ENCODE peak calls at places on chromosomes 6 and 20, in six cellular contexts. T is bronchial epithelial cell, K is hepatocyte, Y is GM12865, N is fibroblast of lung, C is astrocyte of the spinal cord. S is an unnamed sample.

GRCh38 chr6:143700684-143701342 is 23.0 kb downstream of the PHACTR2 start:
- DNase-seq in C (peak), T (no peak), N (peak), K (no peak), Y (no peak), S (no peak)

GRCh38 chr20:5397418-5397817 is 80.7 kb upstream of the PROKR2 start:
- DNase-seq in Y (no peak), K (no peak), N (no peak), C (peak), T (peak), S (peak)

GRCh38 chr20:62618622-62619529 is 23.4 kb upstream of the SLCO4A1 start:
- DNase-seq in N (no peak), Y (peak), C (no peak), K (no peak), T (no peak), S (no peak)

GRCh38 chr20:13588049-13588448 is 50.7 kb downstream of the TASP1 start:
- DNase-seq in N (no peak), K (no peak), Y (no peak), C (no peak), T (no peak), S (no peak)

GRCh38 chr6:39617520-39617919 is 107.7 kb downstream of the KIF6 start:
- DNase-seq in N (no peak), Y (no peak), T (no peak), C (no peak), K (no peak), S (no peak)

GRCh38 chr20:32965581-32966373 is 38.5 kb downstream of the SUN5 start:
- DNase-seq in C (no peak), N (no peak), T (no peak), K (no peak), Y (no peak), S (no peak)

GRCh38 chr6:20866940-20867630 is 332.8 kb downstream of the CDKAL1 start:
- DNase-seq in N (peak), C (peak), T (peak), Y (no peak), K (no peak), S (peak)

GRCh38 chr6:105680131-105680530 is 277.2 kb upstream of the PREP start:
- DNase-seq in T (peak), Y (no peak), C (no peak), N (no peak), K (no peak), S (peak)

GRCh38 chr6:134235937-134236751 is 81.8 kb downstream of the SGK1 start:
- DNase-seq in K (no peak), N (peak), T (peak), C (peak), Y (peak), S (peak)

GRCh38 chr20:36408219-36408618 is 102.1 kb downstream of the DLGAP4 start:
- DNase-seq in C (no peak), N (peak), K (peak), Y (no peak), T (peak), S (peak)

GRCh38 chr20:64077094-64077493 is 2.2 kb downstream of the RGS19 start:
- DNase-seq in N (no peak), Y (peak), C (no peak), K (no peak), T (no peak), S (no peak)

GRCh38 chr6:38533064-38533463 is 106.7 kb downstream of the BTBD9 start:
- DNase-seq in N (no peak), C (no peak), K (no peak), Y (no peak), T (no peak), S (no peak)

GRCh38 chr6:7235712-7236311 is 77.2 kb downstream of the SSR1 start:
- DNase-seq in K (no peak), N (no peak), T (no peak), Y (no peak), C (no peak), S (peak)

GRCh38 chr6:46490425-46491200 is 636 bp downstream of the RCAN2 start:
- DNase-seq in Y (no peak), N (no peak), T (no peak), K (peak), C (no peak), S (no peak)

GRCh38 chr20:13526551-13526950 is 112.2 kb downstream of the TASP1 start:
- DNase-seq in K (no peak), Y (no peak), N (no peak), C (no peak), T (peak), S (peak)

GRCh38 chr6:112804638-112805330 is 457.7 kb downstream of the RFPL4B start:
- DNase-seq in T (no peak), Y (no peak), K (no peak), C (no peak), N (no peak), S (no peak)

GRCh38 chr6:163308629-163309276 is 105.8 kb upstream of the QKI start:
- DNase-seq in N (no peak), Y (no peak), K (no peak), C (no peak), T (peak), S (peak)

GRCh38 chr6:168116446-168116974 is 37.5 kb upstream of the FRMD1 start:
- DNase-seq in Y (no peak), T (no peak), N (no peak), C (no peak), K (no peak), S (no peak)

GRCh38 chr20:11686900-11687543 is 230.7 kb upstream of the BTBD3 start:
- DNase-seq in T (no peak), K (peak), Y (no peak), N (peak), C (peak), S (no peak)

GRCh38 chr6:27966044-27966443 is 9.0 kb downstream of the OR2B6 start:
- DNase-seq in Y (peak), T (no peak), C (no peak), K (no peak), N (no peak), S (no peak)

GRCh38 chr20:45963059-45964011 is 8.7 kb downstream of the ZNF335 start:
- DNase-seq in K (peak), Y (peak), N (peak), C (peak), T (peak), S (peak)

GRCh38 chr6:25934181-25934580 is 3.7 kb upstream of the SLC17A2 start:
- DNase-seq in K (no peak), N (no peak), T (no peak), C (no peak), Y (no peak), S (no peak)

GRCh38 chr6:112232845-112233256 is 21.5 kb downstream of the LAMA4 start:
- DNase-seq in C (peak), T (no peak), Y (no peak), K (peak), N (peak), S (no peak)

GRCh38 chr6:129893513-129894098 is 32.5 kb upstream of the TMEM244 start:
- DNase-seq in Y (peak), N (peak), T (peak), K (peak), C (peak), S (peak)

GRCh38 chr20:9945406-9945805 is 89.4 kb upstream of the ANKEF1 start:
- DNase-seq in N (peak), C (peak), Y (no peak), K (no peak), T (peak), S (peak)
- TF ChIP-seq CTCF in N (no peak), C (no peak), Y (no peak), K (no peak), T (no peak), S (no peak)

DNA sequence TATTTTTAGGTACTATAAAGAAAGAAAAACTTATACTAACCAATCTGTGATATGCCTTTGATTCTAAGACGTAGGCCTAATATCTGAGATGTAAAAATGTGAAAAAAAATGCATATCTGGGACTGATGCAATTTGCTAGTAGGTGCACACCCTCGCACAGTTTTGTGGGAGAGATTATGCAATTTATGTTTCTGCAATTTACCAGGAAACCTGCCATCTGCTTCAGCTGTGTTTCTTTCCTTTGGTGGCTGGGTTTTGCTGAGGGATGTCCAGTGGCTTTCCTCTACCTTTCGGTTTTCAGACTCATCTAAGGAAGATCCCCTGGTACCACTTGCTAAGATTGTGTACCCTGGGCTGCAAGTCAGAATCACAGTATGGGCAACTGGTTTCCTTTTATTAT is 186.9 kb downstream of the ZFP64 start:
- DNase-seq in C (no peak), K (no peak), T (no peak), Y (no peak), N (peak), S (peak)
- H3K4me3 ChIP-seq in C (no peak), K (no peak), T (no peak), Y (no peak), N (no peak), S (no peak)

DNA sequence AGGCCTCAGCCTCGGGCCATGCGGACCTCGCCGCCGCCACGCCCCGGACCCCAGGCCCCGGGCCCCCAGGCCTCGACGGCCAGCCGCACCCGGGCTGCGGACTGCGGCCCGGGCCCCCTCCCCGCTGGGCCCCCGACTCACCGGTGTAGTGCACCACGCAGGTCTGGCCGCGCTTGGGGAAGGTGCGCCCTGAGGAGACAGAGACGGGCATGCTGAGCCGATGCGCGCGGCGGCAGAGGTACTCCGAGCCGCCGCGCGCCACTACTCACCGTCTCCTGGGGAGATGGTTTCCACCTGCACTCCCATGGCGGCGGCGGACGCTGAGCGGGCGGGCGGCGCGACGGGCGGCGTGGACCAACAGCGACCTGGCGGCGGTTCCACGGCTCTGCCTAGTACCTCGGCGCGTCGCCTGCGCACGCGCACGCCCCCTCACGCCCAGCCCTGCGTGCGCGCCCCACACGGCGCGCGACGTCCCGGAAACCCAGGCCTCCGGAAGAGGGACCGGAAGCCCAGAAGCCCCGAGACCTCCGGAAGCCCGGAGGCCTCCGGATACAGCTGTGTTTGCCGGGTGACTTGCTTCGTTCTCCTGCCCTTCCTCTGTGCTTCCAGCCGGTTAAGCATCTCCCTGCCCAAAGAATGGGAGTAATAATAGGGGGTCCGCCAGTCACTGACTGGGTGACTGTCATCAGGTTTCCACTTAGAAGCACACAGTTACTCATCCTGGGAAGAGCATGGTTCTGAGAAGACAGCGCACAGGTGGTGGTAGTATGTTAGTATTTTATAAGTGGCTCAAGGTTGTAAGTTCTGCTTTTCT is at the start of gene FKBP1A:
- DNase-seq in C (peak), N (peak), Y (peak), K (peak), T (peak), S (peak)
- TF ChIP-seq CTCF in C (peak), N (no peak), Y (no peak), K (no peak), T (peak), S (no peak)

GRCh38 chr20:29873946-29874345 is 1383.5 kb upstream of the DEFB115 start:
- DNase-seq in Y (peak), N (peak), K (peak), C (peak), T (peak), S (peak)
- H3K4me3 ChIP-seq in Y (peak), N (peak), K (no peak), C (peak), T (peak), S (no peak)

GRCh38 chr6:34144581-34145160 is 1.2 kb downstream of the GRM4 start:
- DNase-seq in Y (no peak), N (no peak), C (no peak), K (no peak), T (no peak), S (no peak)

GRCh38 chr6:34143196-34143883 is 2.5 kb downstream of the GRM4 start:
- DNase-seq in K (no peak), C (no peak), N (no peak), Y (no peak), T (no peak), S (no peak)

GRCh38 chr6:34145161-34146020 is 496 bp downstream of the GRM4 start:
- DNase-seq in Y (no peak), K (peak), N (peak), T (peak), C (peak), S (peak)

GRCh38 chr6:34142599-34142998 is 3.3 kb downstream of the GRM4 start:
- DNase-seq in Y (no peak), C (no peak), T (peak), N (no peak), K (peak), S (peak)

DNA sequence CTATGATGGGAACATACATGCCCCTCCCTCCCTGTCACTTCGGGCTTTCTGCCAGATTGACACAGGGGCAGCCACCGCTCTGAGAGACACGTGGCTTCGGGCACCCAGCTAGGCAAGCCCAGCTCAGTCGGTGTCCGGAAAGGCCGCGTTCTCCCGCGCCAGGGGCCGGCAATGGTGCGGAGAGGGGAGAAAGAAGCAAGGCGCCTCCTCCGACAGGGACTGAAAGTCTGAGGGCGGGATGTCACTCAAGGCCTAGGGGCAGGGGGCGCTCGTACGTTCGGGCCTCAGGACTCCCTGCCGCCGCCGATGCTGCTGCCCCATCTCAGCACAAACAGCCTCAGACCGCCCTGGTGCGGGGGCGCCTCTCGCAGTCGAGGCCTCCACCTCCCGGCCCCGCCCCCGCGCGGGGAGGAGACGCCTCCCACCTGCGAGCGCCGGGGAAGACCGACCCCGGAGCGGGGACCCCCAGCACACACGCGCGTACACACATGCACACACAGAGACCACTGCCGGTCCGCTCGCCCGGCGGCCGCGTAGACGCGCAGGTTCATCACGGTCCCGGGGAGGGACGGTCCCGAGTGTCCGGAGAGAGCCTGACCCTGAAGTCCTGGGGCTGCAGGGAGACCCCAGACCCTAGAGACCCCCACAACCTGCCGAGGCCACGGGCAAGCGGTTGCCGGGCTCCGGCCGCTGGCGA is 1.9 kb downstream of the GRM4 start:
- DNase-seq in C (no peak), N (no peak), Y (peak), T (no peak), K (peak), S (peak)
- TF ChIP-seq CTCF in C (peak), N (no peak), Y (peak), T (peak), K (peak), S (no peak)